ENCODE peak calls at places on chromosome 12, in four cellular contexts. Q, G, S and C are unnamed samples.
A peak's percentile ranks its signal among the peaks of the same experiment; 100 is the strongest.

GRCh38 chr12:122064780-122065588 is 13.6 kb upstream of the MLXIP start:
- DNase-seq in Q (peak; percentile 96), S (no peak), G (peak; percentile 80), C (peak; percentile 81)

GRCh38 chr12:112381421-112381897 is 772 bp downstream of the HECTD4 start:
- DNase-seq in G (no peak), Q (no peak), S (peak; percentile 2), C (no peak)

GRCh38 chr12:79782197-79782890 is 91.6 kb upstream of the PAWR start:
- DNase-seq in Q (peak; percentile 88), G (peak; percentile 84), S (no peak), C (peak; percentile 87)

GRCh38 chr12:104138747-104139186 is 757 bp upstream of the NFYB start:
- DNase-seq in Q (no peak), S (no peak), G (no peak), C (peak; percentile 17)

GRCh38 chr12:131828671-131829350 is 618 bp downstream of the MMP17 start:
- DNase-seq in Q (peak; percentile 30), G (no peak), S (no peak), C (no peak)

GRCh38 chr12:103751171-103751570 is 89.9 kb downstream of the NT5DC3 start:
- DNase-seq in G (no peak), Q (no peak), S (no peak), C (no peak)

GRCh38 chr12:64675795-64676194 is 65.5 kb downstream of the RASSF3 start:
- DNase-seq in G (peak; percentile 52), Q (no peak), S (no peak), C (peak; percentile 71)

GRCh38 chr12:105279460-105280056 is 43.6 kb upstream of the APPL2 start:
- DNase-seq in S (no peak), Q (peak; percentile 31), G (no peak), C (no peak)

GRCh38 chr12:56220611-56221232 is 1.0 kb downstream of the RNF41 start:
- DNase-seq in Q (peak; percentile 75), S (no peak), G (peak; percentile 50), C (peak; percentile 63)

GRCh38 chr12:131896811-131897270 is 2.4 kb downstream of the ULK1 start:
- DNase-seq in S (no peak), G (no peak), Q (peak; percentile 73), C (no peak)

GRCh38 chr12:79645235-79645630 is 45.5 kb downstream of the PAWR start:
- DNase-seq in S (no peak), Q (no peak), G (no peak), C (no peak)

GRCh38 chr12:68259318-68259940 is 6.0 kb upstream of the IL22 start:
- DNase-seq in G (peak; percentile 95), Q (peak; percentile 93), S (no peak), C (peak; percentile 76)

GRCh38 chr12:123064885-123065619 is 84.6 kb downstream of the ARL6IP4 start:
- DNase-seq in S (no peak), Q (no peak), G (no peak), C (peak; percentile 31)